ENCODE peak calls at places on chromosomes 11 and 22, in five cellular contexts. N, P, H, G and I are unnamed samples.

GRCh38 chr11:79439430-79439892 is 1.4 kb downstream of the TENM4 start:
- DNase-seq in N (no peak), P (no peak), H (no peak), G (peak; percentile 8), I (peak; percentile 88)

GRCh38 chr22:50308986-50309600 is 1.6 kb upstream of the PLXNB2 start:
- DNase-seq in N (peak; percentile 75), P (no peak), H (no peak), G (no peak), I (peak; percentile 93)

GRCh38 chr11:64385953-64386704 is 27.2 kb downstream of the RPS6KA4 start:
- DNase-seq in N (no peak), P (no peak), H (no peak), G (no peak), I (peak; percentile 70)

GRCh38 chr22:31344369-31345330 is 1.5 kb downstream of the PATZ1 start:
- DNase-seq in N (no peak), P (peak; percentile 84), H (peak; percentile 49), G (peak; percentile 59), I (peak; percentile 70)

GRCh38 chr11:112163875-112164521 is at the start of gene IL18:
- DNase-seq in N (no peak), P (peak; percentile 65), H (no peak), G (no peak), I (no peak)

GRCh38 chr11:71255323-71255722 is 2.9 kb upstream of the SHANK2 start:
- DNase-seq in N (no peak), P (no peak), H (no peak), G (no peak), I (no peak)

GRCh38 chr11:125055107-125055715 is 7.9 kb upstream of the SLC37A2 start:
- DNase-seq in N (no peak), P (no peak), H (no peak), G (no peak), I (no peak)

GRCh38 chr11:121829159-121829643 is 286.8 kb downstream of the BLID start:
- DNase-seq in N (peak; percentile 22), P (no peak), H (no peak), G (peak; percentile 97), I (peak; percentile 93)

GRCh38 chr11:111231836-111232235 is 13.7 kb upstream of the POU2AF2 start:
- DNase-seq in N (no peak), P (no peak), H (no peak), G (no peak), I (no peak)

GRCh38 chr11:59791639-59792038 is 18.9 kb downstream of the MRPL16 start:
- DNase-seq in N (no peak), P (no peak), H (no peak), G (peak; percentile 8), I (no peak)

GRCh38 chr11:37104380-37104779 is 506.3 kb upstream of the RAG2 start:
- DNase-seq in N (no peak), P (no peak), H (no peak), G (peak; percentile 1), I (no peak)

GRCh38 chr11:25943777-25944661 is 387.9 kb upstream of the ANO3 start:
- DNase-seq in N (peak; percentile 39), P (peak; percentile 54), H (no peak), G (no peak), I (peak; percentile 32)

GRCh38 chr11:36091256-36091811 is 147.5 kb downstream of the LDLRAD3 start:
- DNase-seq in N (peak; percentile 49), P (no peak), H (no peak), G (peak; percentile 96), I (no peak)

GRCh38 chr11:67466367-67466766 is 2.7 kb downstream of the TMEM134 start:
- DNase-seq in N (no peak), P (no peak), H (no peak), G (no peak), I (no peak)

GRCh38 chr22:29706493-29706892 is 13.3 kb upstream of the CABP7 start:
- DNase-seq in N (no peak), P (no peak), H (no peak), G (no peak), I (no peak)

GRCh38 chr11:68816917-68817419 is 24.7 kb downstream of the CPT1A start:
- DNase-seq in N (no peak), P (no peak), H (no peak), G (no peak), I (no peak)

GRCh38 chr11:125343086-125343731 is 152.9 kb downstream of the FEZ1 start:
- DNase-seq in N (no peak), P (no peak), H (no peak), G (no peak), I (no peak)

GRCh38 chr11:59463176-59463575 is 6.4 kb downstream of the OR4D6 start:
- DNase-seq in N (peak; percentile 15), P (no peak), H (peak; percentile 60), G (peak; percentile 17), I (no peak)

GRCh38 chr11:88701816-88702215 is 364.0 kb downstream of the GRM5 start:
- DNase-seq in N (no peak), P (no peak), H (no peak), G (no peak), I (no peak)

GRCh38 chr22:21762712-21763581 is 27.4 kb upstream of the YPEL1 start:
- DNase-seq in N (no peak), P (no peak), H (no peak), G (no peak), I (no peak)

GRCh38 chr22:36584666-36585065 is 55.7 kb upstream of the EIF3D start:
- DNase-seq in N (no peak), P (peak; percentile 48), H (no peak), G (no peak), I (peak; percentile 47)

GRCh38 chr11:44374001-44374400 is 64.1 kb upstream of the ALX4 start:
- DNase-seq in N (no peak), P (no peak), H (no peak), G (no peak), I (no peak)

DNA sequence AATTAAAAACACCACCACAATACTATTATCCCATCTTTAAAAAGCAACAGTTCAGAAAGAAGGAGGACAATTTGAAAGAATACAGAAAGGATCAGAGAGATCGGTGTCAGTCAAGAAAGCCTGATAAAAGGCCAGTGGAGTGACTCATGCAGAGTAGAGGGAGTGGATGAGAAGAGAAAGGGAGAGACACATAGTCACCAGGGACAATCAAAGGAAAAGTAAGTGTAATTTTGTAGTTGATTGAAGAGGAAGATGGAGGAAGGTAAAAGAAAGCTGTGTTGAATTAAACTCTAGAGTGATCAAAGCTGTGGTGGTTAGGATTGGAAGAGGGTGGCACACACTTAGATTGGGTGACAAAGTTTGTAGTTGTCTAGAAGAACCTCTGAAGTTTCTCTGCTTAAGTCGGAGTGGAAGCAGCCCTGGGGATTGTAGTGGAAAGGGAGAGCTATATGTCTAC is 14.1 kb downstream of the SPECC1L start:
- DNase-seq in N (no peak), P (no peak), H (no peak), G (no peak), I (peak; percentile 37)
- H3K4me1 ChIP-seq in N (peaks cover 10% of the 10 kb centered on the region), P (peaks cover 13% of the 10 kb centered on the region), H (no peaks in the 10 kb centered on the region), G (peaks cover 28% of the 10 kb centered on the region), I (peaks cover 40% of the 10 kb centered on the region)

GRCh38 chr22:18067548-18068341 is 10.0 kb upstream of the PEX26 start:
- DNase-seq in N (no peak), P (peak; percentile 54), H (no peak), G (no peak), I (no peak)

GRCh38 chr22:18068381-18068988 is 9.3 kb upstream of the PEX26 start:
- DNase-seq in N (no peak), P (no peak), H (no peak), G (no peak), I (peak; percentile 84)

GRCh38 chr22:18070556-18071306 is 7.1 kb upstream of the PEX26 start:
- DNase-seq in N (no peak), P (no peak), H (no peak), G (no peak), I (no peak)

GRCh38 chr22:18070041-18070440 is 7.7 kb upstream of the PEX26 start:
- DNase-seq in N (no peak), P (no peak), H (no peak), G (no peak), I (no peak)

GRCh38 chr22:18068991-18069390 is 8.8 kb upstream of the PEX26 start:
- DNase-seq in N (no peak), P (no peak), H (no peak), G (no peak), I (no peak)
- H3K27ac ChIP-seq in N (no peak overlapping the region), P (no peak overlapping the region), H (peak overlapping the region; percentile 65), G (peak overlapping the region; percentile 82), I (no peak overlapping the region)

DNA sequence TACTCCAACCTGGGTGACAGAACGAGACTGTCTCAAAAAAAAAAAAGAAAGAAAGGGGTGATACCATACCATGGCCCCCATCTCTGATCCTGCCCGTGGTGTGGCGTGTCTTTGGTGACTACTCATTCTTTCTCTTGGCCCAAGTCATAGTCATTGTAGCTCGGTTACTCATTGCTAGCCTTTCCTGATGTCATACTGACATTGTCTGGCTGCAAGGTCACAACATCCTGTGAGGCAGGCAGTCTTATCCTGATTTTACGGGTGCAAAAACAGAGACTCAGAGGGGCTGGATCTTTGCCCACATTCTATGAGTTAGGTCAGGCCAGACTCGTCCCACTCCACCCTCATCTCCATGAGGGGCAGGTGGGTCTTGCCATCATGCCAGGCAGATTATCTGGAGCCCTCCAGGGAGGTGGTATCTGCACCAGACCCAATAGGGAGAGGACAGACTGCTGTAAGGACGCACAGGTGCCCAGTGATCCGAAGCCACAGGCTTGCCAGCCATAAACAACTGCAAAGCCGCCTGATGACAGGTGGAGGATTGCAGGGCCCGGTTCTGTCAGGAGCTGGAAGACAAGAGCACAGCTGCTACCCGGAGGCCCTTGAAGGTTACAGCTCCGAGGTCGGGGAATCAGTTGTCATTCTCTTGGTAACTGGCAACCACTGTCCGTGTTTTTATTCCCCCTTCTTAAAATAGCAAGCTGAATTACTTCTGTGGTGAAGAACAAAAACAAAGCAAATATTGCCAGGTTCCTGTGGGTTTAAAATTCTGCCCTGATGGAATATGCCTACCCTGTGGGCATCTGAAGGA is 13.8 kb downstream of the TOM1 start:
- DNase-seq in N (peak; percentile 98), P (no peak), H (peak; percentile 9), G (peak; percentile 76), I (peak; percentile 94)
- H3K4me1 ChIP-seq in N (peaks cover 53% of the 10 kb centered on the region), P (peaks cover 55% of the 10 kb centered on the region), H (no peaks in the 10 kb centered on the region), G (peaks cover 33% of the 10 kb centered on the region), I (peaks cover 61% of the 10 kb centered on the region)

DNA sequence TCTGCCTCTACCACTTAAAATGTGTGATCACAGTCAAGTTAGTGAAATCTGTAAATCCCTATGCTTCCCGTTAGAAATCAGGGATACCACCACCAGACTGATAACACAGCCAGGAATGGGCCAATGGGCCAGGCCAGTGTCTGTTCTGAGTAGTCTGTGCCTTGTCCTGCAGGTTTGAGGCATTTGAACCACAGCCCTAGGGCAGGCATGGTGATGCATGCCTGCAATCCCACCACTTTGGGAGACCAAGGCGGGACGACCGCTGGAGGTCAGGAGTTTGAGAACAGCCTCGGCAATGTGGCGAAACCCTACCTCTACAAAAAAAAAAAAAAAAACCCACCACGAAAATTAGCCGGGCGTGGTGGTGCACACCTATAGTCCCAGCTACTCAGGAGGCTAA is 12.1 kb upstream of the AHNAK start:
- DNase-seq in N (no peak), P (peak; percentile 65), H (no peak), G (no peak), I (peak; percentile 4)
- H3K27ac ChIP-seq in N (no peak overlapping the region), P (no peak overlapping the region), H (peak overlapping the region; percentile 86), G (peak overlapping the region; percentile 21), I (no peak overlapping the region)

GRCh38 chr11:109223441-109223840 is 198.5 kb upstream of the C11orf87 start:
- DNase-seq in N (no peak), P (no peak), H (no peak), G (no peak), I (no peak)

GRCh38 chr11:109222730-109223129 is 199.3 kb upstream of the C11orf87 start:
- DNase-seq in N (no peak), P (no peak), H (no peak), G (no peak), I (no peak)

GRCh38 chr11:109221190-109221589 is 200.8 kb upstream of the C11orf87 start:
- DNase-seq in N (no peak), P (no peak), H (no peak), G (no peak), I (no peak)
- H3K4me1 ChIP-seq in N (no peaks in the 10 kb centered on the region), P (no peaks in the 10 kb centered on the region), H (no peaks in the 10 kb centered on the region), G (no peaks in the 10 kb centered on the region), I (no peaks in the 10 kb centered on the region)